ENCODE peak calls at places on chromosomes 13 and 19, in five cellular contexts. A is Panc1, E is HCT116, W is K562, N is suprapubic skin. P is an unnamed sample.

GRCh38 chr19:33796164-33797100 is at the start of gene KCTD15:
- DNase-seq in A (no peak), E (no peak), W (peak; percentile 74), N (no peak), P (peak; percentile 84)

GRCh38 chr19:54577334-54577733 is 3.7 kb downstream of the LILRA2 start:
- DNase-seq in A (no peak), E (no peak), W (no peak), N (no peak), P (no peak)

GRCh38 chr13:99265823-99266426 is 7.7 kb upstream of the GPR18 start:
- DNase-seq in A (peak; percentile 7), E (peak; percentile 40), W (peak; percentile 37), N (no peak), P (no peak)

GRCh38 chr13:109249780-109250528 is 536.4 kb downstream of the IRS2 start:
- DNase-seq in A (no peak), E (peak; percentile 63), W (no peak), N (no peak), P (no peak)

GRCh38 chr19:42120276-42121010 is 11.8 kb downstream of the POU2F2 start:
- DNase-seq in A (no peak), E (no peak), W (no peak), N (no peak), P (no peak)

GRCh38 chr19:610801-611505 is 21.3 kb downstream of the HCN2 start:
- DNase-seq in A (no peak), E (no peak), W (peak; percentile 84), N (no peak), P (no peak)

GRCh38 chr13:97978661-97979450 is 25.4 kb downstream of the IPO5 start:
- DNase-seq in A (no peak), E (no peak), W (no peak), N (no peak), P (no peak)

GRCh38 chr19:5038631-5039271 is 69.8 kb downstream of the KDM4B start:
- DNase-seq in A (no peak), E (no peak), W (peak; percentile 53), N (no peak), P (peak; percentile 62)

GRCh38 chr19:58350001-58350801 is 3.1 kb downstream of the A1BG start:
- DNase-seq in A (no peak), E (no peak), W (no peak), N (no peak), P (no peak)

GRCh38 chr13:113425931-113426590 is 27.2 kb downstream of the ADPRHL1 start:
- DNase-seq in A (no peak), E (no peak), W (no peak), N (no peak), P (no peak)

GRCh38 chr19:29323046-29323971 is 110.4 kb upstream of the UQCRFS1 start:
- DNase-seq in A (no peak), E (no peak), W (no peak), N (no peak), P (no peak)

GRCh38 chr13:71685072-71685471 is 181.9 kb downstream of the DACH1 start:
- DNase-seq in A (no peak), E (no peak), W (no peak), N (no peak), P (peak; percentile 34)

GRCh38 chr13:31322702-31323101 is 122.9 kb downstream of the B3GLCT start:
- DNase-seq in A (no peak), E (no peak), W (no peak), N (no peak), P (no peak)

GRCh38 chr13:21047087-21047486 is 14.3 kb downstream of the LATS2 start:
- DNase-seq in A (no peak), E (no peak), W (no peak), N (no peak), P (peak; percentile 34)

GRCh38 chr13:80262051-80262695 is 78.8 kb downstream of the SPRY2 start:
- DNase-seq in A (no peak), E (no peak), W (no peak), N (no peak), P (no peak)

GRCh38 chr13:64446372-64446771 is 2783.8 kb downstream of the PCDH9 start:
- DNase-seq in A (no peak), E (peak; percentile 3), W (no peak), N (no peak), P (no peak)

GRCh38 chr19:31625575-31625974 is 276.3 kb upstream of the TSHZ3 start:
- DNase-seq in A (no peak), E (no peak), W (no peak), N (no peak), P (no peak)

GRCh38 chr19:40702337-40703012 is 12.0 kb upstream of the NUMBL start:
- DNase-seq in A (no peak), E (no peak), W (peak; percentile 81), N (no peak), P (no peak)

GRCh38 chr13:47945738-47946137 is 55.3 kb downstream of the SUCLA2 start:
- DNase-seq in A (no peak), E (no peak), W (no peak), N (no peak), P (no peak)

GRCh38 chr19:45591004-45591637 is 6.5 kb upstream of the OPA3 start:
- DNase-seq in A (no peak), E (no peak), W (peak; percentile 79), N (no peak), P (peak; percentile 81)

GRCh38 chr19:19410553-19411550 is 5.4 kb downstream of the GATAD2A start:
- DNase-seq in A (no peak), E (no peak), W (no peak), N (no peak), P (no peak)

GRCh38 chr19:55042688-55043087 is 4.6 kb upstream of the GP6 start:
- DNase-seq in A (no peak), E (no peak), W (no peak), N (no peak), P (no peak)

GRCh38 chr19:49145485-49146407 is 9.4 kb downstream of the HRC start:
- DNase-seq in A (peak; percentile 42), E (peak; percentile 84), W (peak; percentile 77), N (peak; percentile 85), P (no peak)
- TF ChIP-seq POLR2AphosphoS5 in A (no peak), E (no peak), W (no peak), N (no peak), P (peak; percentile 9)

DNA sequence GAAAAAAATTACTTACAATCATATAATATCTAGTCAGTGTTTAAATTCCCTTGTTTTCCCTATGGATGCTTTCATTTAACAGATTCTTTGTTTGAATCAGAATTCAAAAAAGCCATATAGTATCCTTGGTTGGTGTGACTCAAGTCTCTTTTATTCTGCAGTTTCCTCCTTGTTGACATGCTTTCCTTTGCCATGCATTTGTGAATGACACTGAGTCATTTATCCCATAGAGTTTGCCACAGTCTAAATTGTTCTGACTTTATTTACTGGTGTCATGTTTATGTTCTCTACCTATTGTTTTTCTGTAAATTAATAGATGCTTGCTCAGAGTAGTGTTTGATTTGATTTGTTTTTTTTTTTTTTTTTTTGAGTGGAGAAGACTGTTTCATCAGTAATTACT is 893.8 kb upstream of the SLC10A2 start:
- DNase-seq in A (no peak), E (no peak), W (no peak), N (no peak), P (no peak)
- TF ChIP-seq POLR2AphosphoS5 in A (no peak), E (no peak), W (no peak), N (no peak), P (no peak)

GRCh38 chr13:51520524-51520923 is 63.7 kb upstream of the WDFY2 start:
- DNase-seq in A (no peak), E (no peak), W (no peak), N (no peak), P (no peak)

GRCh38 chr13:51524312-51524711 is 60.0 kb upstream of the WDFY2 start:
- DNase-seq in A (no peak), E (no peak), W (no peak), N (no peak), P (no peak)

GRCh38 chr13:51523082-51523518 is 61.2 kb upstream of the WDFY2 start:
- DNase-seq in A (no peak), E (no peak), W (no peak), N (no peak), P (no peak)

GRCh38 chr13:51518847-51519246 is 65.4 kb upstream of the WDFY2 start:
- DNase-seq in A (no peak), E (no peak), W (no peak), N (no peak), P (no peak)

DNA sequence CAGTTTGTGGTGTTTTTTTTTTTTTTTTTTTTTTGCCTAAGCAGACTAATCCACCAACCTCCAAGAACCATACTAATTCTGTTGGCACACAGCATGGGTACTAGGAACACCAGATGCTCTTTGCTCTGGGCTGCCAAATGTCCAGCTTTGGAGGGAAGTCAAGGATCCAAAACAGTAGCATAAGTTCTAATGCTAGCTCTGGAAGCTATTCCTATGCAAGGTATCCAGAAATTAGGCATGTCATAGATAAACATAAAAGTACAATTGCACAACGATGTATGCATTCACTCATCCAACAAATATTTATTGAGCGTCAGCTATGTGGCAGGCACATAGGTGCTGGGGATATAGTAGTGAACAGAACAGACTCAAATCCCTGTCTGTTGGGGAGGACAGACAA is 64.4 kb upstream of the WDFY2 start:
- DNase-seq in A (no peak), E (no peak), W (no peak), N (no peak), P (no peak)
- TF ChIP-seq POLR2AphosphoS5 in A (no peak), E (no peak), W (no peak), N (no peak), P (no peak)

GRCh38 chr13:100513987-100514670 is 74.5 kb downstream of the GGACT start:
- DNase-seq in A (no peak), E (no peak), W (no peak), N (no peak), P (no peak)
- TF ChIP-seq POLR2AphosphoS5 in A (no peak), E (no peak), W (no peak), N (no peak), P (no peak)

GRCh38 chr13:39552233-39552632 is 50.8 kb downstream of the LHFPL6 start:
- DNase-seq in A (no peak), E (no peak), W (no peak), N (no peak), P (no peak)
- TF ChIP-seq POLR2AphosphoS5 in A (no peak), E (no peak), W (no peak), N (no peak), P (no peak)

GRCh38 chr19:11035441-11036377 is 53.6 kb upstream of the LDLR start:
- DNase-seq in A (peak; percentile 57), E (peak; percentile 73), W (peak; percentile 85), N (peak; percentile 93), P (peak; percentile 93)
- TF ChIP-seq POLR2AphosphoS5 in A (no peak), E (no peak), W (peak; percentile 29), N (peak; percentile 94), P (no peak)

GRCh38 chr13:106530209-106530906 is 5.1 kb downstream of the EFNB2 start:
- DNase-seq in A (no peak), E (no peak), W (no peak), N (no peak), P (no peak)
- TF ChIP-seq POLR2AphosphoS5 in A (no peak), E (no peak), W (no peak), N (no peak), P (no peak)

P was measured in H1.